ENCODE peak calls at places on chromosome 1, in four cellular contexts. Q, P, B and T are unnamed samples.

GRCh38 chr1:89519779-89520358 is 4.8 kb upstream of the LRRC8B start:
- DNase-seq in P (no peak), Q (peak), B (peak), T (no peak)

GRCh38 chr1:64171797-64172281 is 31.6 kb upstream of the UBE2U start:
- DNase-seq in Q (peak), B (peak), P (no peak), T (no peak)

GRCh38 chr1:12428334-12428733 is 189.7 kb downstream of the DHRS3 start:
- DNase-seq in P (no peak), B (no peak), Q (no peak), T (no peak)

GRCh38 chr1:161313554-161314200 is 504 bp upstream of the SDHC start:
- DNase-seq in B (no peak), P (no peak), Q (no peak), T (no peak)

GRCh38 chr1:25897754-25898153 is 8.5 kb downstream of the STMN1 start:
- DNase-seq in Q (no peak), P (no peak), B (no peak), T (no peak)

GRCh38 chr1:211616231-211617031 is 37.5 kb upstream of the SLC30A1 start:
- DNase-seq in Q (no peak), P (no peak), B (no peak), T (no peak)

GRCh38 chr1:92404661-92405060 is 82.1 kb downstream of the GFI1 start:
- DNase-seq in B (peak), Q (peak), P (no peak), T (no peak)

GRCh38 chr1:110161822-110162221 is 11.5 kb downstream of the SLC6A17 start:
- DNase-seq in B (no peak), Q (no peak), P (no peak), T (no peak)

GRCh38 chr1:115642168-115643072 is 650 bp downstream of the VANGL1 start:
- DNase-seq in P (peak), Q (peak), B (peak), T (peak)

GRCh38 chr1:41539999-41540398 is 55.5 kb upstream of the EDN2 start:
- DNase-seq in B (no peak), P (no peak), Q (no peak), T (no peak)

GRCh38 chr1:154425172-154425571 is 20.0 kb downstream of the IL6R start:
- DNase-seq in Q (no peak), B (no peak), P (no peak), T (no peak)

GRCh38 chr1:55640708-55641473 is 425.7 kb upstream of the USP24 start:
- DNase-seq in B (peak), P (no peak), Q (no peak), T (no peak)

GRCh38 chr1:37752583-37753471 is 12.1 kb downstream of the EPHA10 start:
- DNase-seq in B (peak), P (peak), Q (no peak), T (no peak)
- H3K23ac ChIP-seq in B (no peak), P (no peak), Q (no peak), T (peak)

GRCh38 chr1:17250601-17251000 is 1.7 kb downstream of the PADI3 start:
- DNase-seq in Q (no peak), B (no peak), P (no peak), T (no peak)

GRCh38 chr1:17244826-17245740 is 3.8 kb upstream of the PADI3 start:
- DNase-seq in Q (no peak), B (no peak), P (no peak), T (no peak)

GRCh38 chr1:17243274-17243673 is 5.6 kb upstream of the PADI3 start:
- DNase-seq in B (no peak), P (no peak), Q (no peak), T (no peak)

GRCh38 chr1:17248781-17249180 is at the start of gene PADI3:
- DNase-seq in P (peak), B (no peak), Q (no peak), T (no peak)

GRCh38 chr1:17245926-17246325 is 3.0 kb upstream of the PADI3 start:
- DNase-seq in P (no peak), B (no peak), Q (no peak), T (no peak)
- H4K91ac ChIP-seq in P (no peak), B (peak), Q (no peak), T (no peak)

GRCh38 chr1:9422321-9422720 is 116.9 kb upstream of the SLC25A33 start:
- DNase-seq in Q (no peak), B (no peak), P (no peak), T (no peak)

GRCh38 chr1:9419642-9420041 is 119.6 kb upstream of the SLC25A33 start:
- DNase-seq in Q (no peak), B (no peak), P (no peak), T (no peak)

GRCh38 chr1:9421533-9421873 is 117.8 kb upstream of the SLC25A33 start:
- DNase-seq in P (no peak), B (no peak), Q (no peak), T (no peak)

GRCh38 chr1:9422921-9423505 is 116.3 kb upstream of the SLC25A33 start:
- DNase-seq in Q (no peak), P (no peak), B (no peak), T (no peak)

DNA sequence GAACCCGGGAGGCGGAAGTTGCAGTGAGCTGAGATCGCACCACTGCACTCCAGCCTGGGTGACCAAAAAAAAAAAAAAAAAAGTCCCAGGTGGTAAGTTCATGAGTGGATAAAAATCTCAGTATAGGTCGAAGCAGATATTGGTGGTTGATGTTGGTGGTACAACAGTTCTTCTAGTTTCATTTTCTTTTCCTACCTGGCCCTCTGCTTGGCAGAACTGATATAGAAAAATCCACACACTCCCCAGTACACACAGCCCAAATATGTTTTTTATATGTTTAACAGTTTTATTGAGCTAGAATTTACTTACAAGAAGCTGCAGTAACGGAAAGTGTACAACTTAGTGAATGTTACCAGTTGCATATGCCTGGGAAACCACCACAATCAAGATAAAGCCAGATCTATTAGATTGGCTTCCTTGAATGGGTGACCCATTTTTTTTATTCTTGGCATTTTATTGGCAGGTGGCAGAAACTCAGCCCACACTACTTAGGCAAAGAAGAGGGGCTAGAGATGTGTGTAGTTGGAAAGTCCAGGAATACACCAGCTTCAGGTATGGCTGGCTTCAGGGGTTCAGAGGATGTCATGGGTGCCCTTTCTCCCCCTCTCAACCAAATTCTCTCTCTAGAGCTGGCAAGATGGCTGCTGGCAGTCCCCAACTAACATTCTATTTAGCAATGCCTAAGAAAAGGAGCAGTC is 118.3 kb upstream of the SLC25A33 start:
- DNase-seq in B (no peak), P (no peak), Q (no peak), T (no peak)
- H3K23ac ChIP-seq in B (no peak), P (no peak), Q (no peak), T (no peak)

GRCh38 chr1:71081697-71082080 is 854 bp upstream of the ZRANB2 start:
- DNase-seq in P (no peak), B (no peak), Q (no peak), T (no peak)
- H4K91ac ChIP-seq in P (no peak), B (peak), Q (peak), T (no peak)

DNA sequence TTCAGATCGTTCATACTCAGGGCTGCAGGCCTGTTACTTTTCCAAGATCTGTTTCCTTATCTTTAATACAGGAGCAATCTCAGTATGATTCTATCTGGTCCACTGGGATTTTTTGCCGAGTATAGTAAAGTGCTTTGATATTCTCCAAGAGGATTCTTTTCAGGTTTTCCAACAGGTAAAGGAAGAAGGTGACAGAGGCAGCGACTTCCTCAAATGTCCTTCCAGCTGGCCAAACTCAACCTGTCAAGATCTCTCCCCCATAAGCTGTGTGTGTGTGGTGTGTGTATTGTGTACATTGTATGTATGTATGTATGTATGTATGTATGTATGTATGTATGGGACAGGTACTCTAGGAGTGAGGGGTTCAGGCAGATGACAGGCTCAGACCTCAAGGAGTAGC is 1.1 kb downstream of the AKR1A1 start:
- DNase-seq in Q (no peak), P (no peak), B (no peak), T (no peak)
- H3K23ac ChIP-seq in Q (peak), P (no peak), B (no peak), T (no peak)

GRCh38 chr1:209062863-209063262 is 520.7 kb upstream of the CAMK1G start:
- DNase-seq in P (no peak), Q (no peak), B (no peak), T (no peak)

GRCh38 chr1:209062081-209062480 is 521.4 kb upstream of the CAMK1G start:
- DNase-seq in B (no peak), P (no peak), Q (no peak), T (no peak)

GRCh38 chr1:209063816-209064664 is 519.5 kb upstream of the CAMK1G start:
- DNase-seq in B (no peak), Q (no peak), P (no peak), T (no peak)

GRCh38 chr1:209064850-209065249 is 518.7 kb upstream of the CAMK1G start:
- DNase-seq in P (no peak), B (no peak), Q (no peak), T (no peak)

GRCh38 chr1:209065350-209065749 is 518.2 kb upstream of the CAMK1G start:
- DNase-seq in P (no peak), Q (no peak), B (no peak), T (no peak)
- H4K91ac ChIP-seq in P (no peak), Q (no peak), B (no peak), T (no peak)

GRCh38 chr1:241068359-241068758 is 288.6 kb downstream of the RGS7 start:
- DNase-seq in Q (no peak), P (no peak), B (no peak), T (no peak)

GRCh38 chr1:241061062-241061461 is 295.9 kb downstream of the RGS7 start:
- DNase-seq in P (no peak), Q (no peak), B (no peak), T (no peak)

GRCh38 chr1:241063281-241063680 is 293.7 kb downstream of the RGS7 start:
- DNase-seq in B (no peak), P (no peak), Q (no peak), T (no peak)
- H3K23ac ChIP-seq in B (no peak), P (no peak), Q (no peak), T (no peak)

GRCh38 chr1:51962486-51963356 is 27.8 kb downstream of the RAB3B start:
- DNase-seq in B (no peak), P (no peak), Q (no peak), T (no peak)

GRCh38 chr1:51961954-51962353 is 28.5 kb downstream of the RAB3B start:
- DNase-seq in B (no peak), P (no peak), Q (no peak), T (no peak)

GRCh38 chr1:51964309-51964696 is 26.2 kb downstream of the RAB3B start:
- DNase-seq in P (no peak), B (no peak), Q (no peak), T (no peak)

GRCh38 chr1:51961231-51961630 is 29.3 kb downstream of the RAB3B start:
- DNase-seq in P (no peak), B (no peak), Q (no peak), T (no peak)

GRCh38 chr1:51963592-51964308 is 26.8 kb downstream of the RAB3B start:
- DNase-seq in Q (no peak), B (no peak), P (no peak), T (no peak)
- H4K91ac ChIP-seq in Q (no peak), B (no peak), P (no peak), T (no peak)

DNA sequence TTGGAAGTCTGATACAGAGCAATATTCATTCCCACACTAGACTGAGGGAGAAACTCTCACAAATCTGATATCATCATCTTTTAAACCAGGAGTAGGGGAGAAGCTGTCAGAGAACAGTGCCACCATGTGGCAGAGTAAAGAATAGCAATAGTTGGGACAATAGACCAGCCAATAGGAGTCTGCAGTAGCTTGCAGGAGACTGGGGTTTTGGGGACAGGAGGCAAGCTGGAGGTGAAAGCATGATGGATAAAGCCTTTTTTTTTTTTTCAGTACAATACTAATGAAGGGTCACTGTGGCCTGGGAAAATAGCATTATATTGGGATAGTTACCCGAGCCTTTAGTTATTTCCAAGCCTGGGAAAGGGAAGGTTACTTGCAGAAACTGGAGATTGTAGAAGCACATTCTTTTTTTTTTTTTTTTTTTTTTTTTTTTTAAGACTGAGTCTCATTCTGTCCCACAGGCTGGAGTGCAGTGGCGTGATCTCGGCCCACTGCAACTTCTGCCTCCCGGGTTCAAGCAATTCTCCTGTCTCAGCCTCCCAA is 120.7 kb downstream of the S1PR1 start:
- DNase-seq in Q (peak), B (peak), P (peak), T (peak)
- H3K23ac ChIP-seq in Q (no peak), B (no peak), P (no peak), T (no peak)